ENCODE peak calls at places on chromosomes 3 and 15, in four cellular contexts. One of them, this sample, is unnamed.

GRCh38 chr3:31926543-31926942 is 54.5 kb downstream of the OSBPL10 start:
- DNase-seq in sigmoid colon: no peak
- DNase-seq in DMS153: no peak
- DNase-seq in NCI-H345: no peak
- DNase-seq in this sample: no peak

GRCh38 chr15:60093273-60094067 is 89.4 kb downstream of the FOXB1 start:
- DNase-seq in sigmoid colon: no peak
- DNase-seq in DMS153: peak
- DNase-seq in NCI-H345: no peak
- DNase-seq in this sample: no peak

GRCh38 chr3:188796122-188796631 is 375.6 kb upstream of the TPRG1 start:
- DNase-seq in sigmoid colon: no peak
- DNase-seq in DMS153: no peak
- DNase-seq in NCI-H345: no peak
- DNase-seq in this sample: peak

GRCh38 chr15:90337256-90337655 is 14.8 kb upstream of the ZNF774 start:
- DNase-seq in sigmoid colon: peak
- DNase-seq in DMS153: no peak
- DNase-seq in NCI-H345: no peak
- DNase-seq in this sample: no peak

GRCh38 chr3:156483961-156484787 is 70.7 kb downstream of the SSR3 start:
- DNase-seq in sigmoid colon: peak
- DNase-seq in DMS153: no peak
- DNase-seq in NCI-H345: no peak
- DNase-seq in this sample: peak

GRCh38 chr15:95464091-95464888 is 866.2 kb upstream of the NR2F2 start:
- DNase-seq in sigmoid colon: no peak
- DNase-seq in DMS153: no peak
- DNase-seq in NCI-H345: no peak
- DNase-seq in this sample: no peak

GRCh38 chr3:195204360-195205166 is 66.4 kb downstream of the XXYLT1 start:
- DNase-seq in sigmoid colon: peak
- DNase-seq in DMS153: no peak
- DNase-seq in NCI-H345: peak
- DNase-seq in this sample: no peak

GRCh38 chr3:168865022-168865551 is 769.4 kb upstream of the GOLIM4 start:
- DNase-seq in sigmoid colon: no peak
- DNase-seq in DMS153: no peak
- DNase-seq in NCI-H345: peak
- DNase-seq in this sample: peak

GRCh38 chr15:52480990-52481389 is 47.7 kb downstream of the MYO5A start:
- DNase-seq in sigmoid colon: no peak
- DNase-seq in DMS153: no peak
- DNase-seq in NCI-H345: no peak
- DNase-seq in this sample: no peak

GRCh38 chr3:112038863-112039262 is 4.3 kb downstream of the TMPRSS7 start:
- DNase-seq in sigmoid colon: no peak
- DNase-seq in DMS153: peak
- DNase-seq in NCI-H345: no peak
- DNase-seq in this sample: no peak

This sample was measured in COLO829.